ENCODE peak calls at places on chromosomes 3 and 15, in eight cellular contexts. O is esophagus squamous epithelium, Q is cardiac muscle cell, B is tibial nerve, F is ascending aorta, U is foreskin fibroblast, E is AG09309, C is BE2C. N is an unnamed sample.

GRCh38 chr3:71132995-71133730 is 450.4 kb downstream of the FOXP1 start:
- DNase-seq in O (no peak), Q (no peak), B (no peak), F (no peak), U (no peak), E (no peak), C (no peak), N (no peak)

GRCh38 chr3:197404030-197404429 is 105.6 kb upstream of the DLG1 start:
- DNase-seq in O (no peak), Q (no peak), B (no peak), F (no peak), U (no peak), E (no peak), C (no peak), N (no peak)

GRCh38 chr3:195226900-195227447 is 44.0 kb downstream of the XXYLT1 start:
- DNase-seq in O (no peak), Q (peak), B (no peak), F (no peak), U (no peak), E (no peak), C (peak), N (no peak)

GRCh38 chr3:40477671-40478070 is 749 bp downstream of the ZNF619 start:
- DNase-seq in O (no peak), Q (no peak), B (no peak), F (no peak), U (no peak), E (no peak), C (no peak), N (no peak)

GRCh38 chr3:18349197-18349798 is 75.8 kb downstream of the SATB1 start:
- DNase-seq in O (no peak), Q (no peak), B (no peak), F (no peak), U (no peak), E (no peak), C (no peak), N (no peak)

GRCh38 chr3:39208463-39209055 is 16.2 kb upstream of the XIRP1 start:
- DNase-seq in O (no peak), Q (peak), B (no peak), F (no peak), U (peak), E (peak), C (peak), N (peak)

GRCh38 chr15:26166429-26166828 is 303.3 kb upstream of the ATP10A start:
- DNase-seq in O (no peak), Q (no peak), B (no peak), F (no peak), U (no peak), E (no peak), C (no peak), N (no peak)

GRCh38 chr3:14209596-14210280 is 31.1 kb downstream of the LSM3 start:
- DNase-seq in O (no peak), Q (peak), B (no peak), F (no peak), U (no peak), E (no peak), C (no peak), N (no peak)

GRCh38 chr3:55164876-55165275 is 237.0 kb upstream of the LRTM1 start:
- DNase-seq in O (no peak), Q (no peak), B (no peak), F (no peak), U (peak), E (no peak), C (no peak), N (no peak)

GRCh38 chr3:168036654-168037419 is 58.9 kb downstream of the GOLIM4 start:
- DNase-seq in O (no peak), Q (no peak), B (no peak), F (no peak), U (no peak), E (no peak), C (no peak), N (no peak)

GRCh38 chr3:124063168-124063909 is 71.4 kb upstream of the ROPN1 start:
- DNase-seq in O (no peak), Q (peak), B (no peak), F (no peak), U (no peak), E (no peak), C (no peak), N (no peak)

GRCh38 chr3:86792316-86792715 is 198.6 kb downstream of the VGLL3 start:
- DNase-seq in O (no peak), Q (peak), B (no peak), F (no peak), U (no peak), E (no peak), C (no peak), N (no peak)

GRCh38 chr3:171966533-171967136 is 72.7 kb upstream of the FNDC3B start:
- DNase-seq in O (no peak), Q (peak), B (no peak), F (no peak), U (no peak), E (no peak), C (no peak), N (no peak)

GRCh38 chr3:113193719-113194118 is 17.6 kb upstream of the BOC start:
- DNase-seq in O (no peak), Q (no peak), B (no peak), F (no peak), U (no peak), E (no peak), C (no peak), N (no peak)

GRCh38 chr3:14883226-14883625 is 64.2 kb upstream of the NR2C2 start:
- DNase-seq in O (no peak), Q (no peak), B (no peak), F (no peak), U (no peak), E (no peak), C (no peak), N (no peak)

GRCh38 chr3:197487911-197488391 is 67.8 kb downstream of the BDH1 start:
- DNase-seq in O (no peak), Q (peak), B (peak), F (no peak), U (peak), E (peak), C (peak), N (no peak)

GRCh38 chr3:20622304-20622703 is 436.3 kb upstream of the SGO1 start:
- DNase-seq in O (no peak), Q (no peak), B (no peak), F (no peak), U (peak), E (peak), C (no peak), N (no peak)

GRCh38 chr15:83378921-83379561 is 68.1 kb upstream of the SH3GL3 start:
- DNase-seq in O (no peak), Q (peak), B (no peak), F (no peak), U (no peak), E (no peak), C (no peak), N (no peak)

GRCh38 chr15:40737048-40737447 is 18.0 kb downstream of the RMDN3 start:
- DNase-seq in O (no peak), Q (no peak), B (no peak), F (no peak), U (no peak), E (no peak), C (no peak), N (no peak)

GRCh38 chr15:98548172-98548971 is 100.0 kb upstream of the IGF1R start:
- DNase-seq in O (peak), Q (peak), B (peak), F (peak), U (peak), E (no peak), C (no peak), N (peak)

GRCh38 chr15:58387130-58387529 is 44.7 kb upstream of the LIPC start:
- DNase-seq in O (no peak), Q (peak), B (no peak), F (no peak), U (peak), E (peak), C (no peak), N (no peak)

GRCh38 chr3:13963137-13963886 is 83.4 kb upstream of the WNT7A start:
- DNase-seq in O (no peak), Q (no peak), B (no peak), F (no peak), U (no peak), E (no peak), C (no peak), N (no peak)

GRCh38 chr15:36398212-36398611 is 181.2 kb upstream of the CDIN1 start:
- DNase-seq in O (no peak), Q (no peak), B (no peak), F (no peak), U (no peak), E (no peak), C (no peak), N (no peak)

GRCh38 chr15:68768321-68768720 is 52.4 kb downstream of the ANP32A start:
- DNase-seq in O (no peak), Q (no peak), B (no peak), F (no peak), U (peak), E (no peak), C (no peak), N (no peak)

GRCh38 chr3:12545473-12545791 is at the start of gene MKRN2OS:
- DNase-seq in O (no peak), Q (no peak), B (no peak), F (no peak), U (no peak), E (no peak), C (no peak), N (peak)

GRCh38 chr3:25257026-25257425 is 171.0 kb upstream of the RARB start:
- DNase-seq in O (no peak), Q (peak), B (no peak), F (no peak), U (no peak), E (no peak), C (no peak), N (no peak)

GRCh38 chr3:12549971-12550760 is 4.9 kb upstream of the MKRN2OS start:
- DNase-seq in O (no peak), Q (no peak), B (no peak), F (no peak), U (no peak), E (no peak), C (no peak), N (no peak)

GRCh38 chr3:38575279-38575843 is 74.1 kb downstream of the SCN5A start:
- DNase-seq in O (no peak), Q (no peak), B (no peak), F (no peak), U (no peak), E (no peak), C (no peak), N (no peak)

GRCh38 chr3:45773714-45774449 is 22.5 kb downstream of the SLC6A20 start:
- DNase-seq in O (no peak), Q (no peak), B (no peak), F (no peak), U (no peak), E (no peak), C (no peak), N (no peak)

GRCh38 chr3:134392336-134392983 is 18.2 kb upstream of the AMOTL2 start:
- DNase-seq in O (no peak), Q (peak), B (no peak), F (no peak), U (no peak), E (no peak), C (no peak), N (no peak)

GRCh38 chr3:77807312-77807711 is 767.4 kb downstream of the ROBO2 start:
- DNase-seq in O (no peak), Q (no peak), B (no peak), F (no peak), U (no peak), E (no peak), C (no peak), N (no peak)

GRCh38 chr15:100614336-100614735 is 11.9 kb downstream of the ASB7 start:
- DNase-seq in O (no peak), Q (no peak), B (no peak), F (no peak), U (no peak), E (no peak), C (no peak), N (no peak)

GRCh38 chr3:74643636-74644035 is 29.2 kb upstream of the CNTN3 start:
- DNase-seq in O (no peak), Q (peak), B (no peak), F (no peak), U (peak), E (no peak), C (peak), N (no peak)

GRCh38 chr3:100932491-100932890 is 60.7 kb downstream of the ABI3BP start:
- DNase-seq in O (no peak), Q (no peak), B (no peak), F (no peak), U (no peak), E (no peak), C (no peak), N (no peak)

DNA sequence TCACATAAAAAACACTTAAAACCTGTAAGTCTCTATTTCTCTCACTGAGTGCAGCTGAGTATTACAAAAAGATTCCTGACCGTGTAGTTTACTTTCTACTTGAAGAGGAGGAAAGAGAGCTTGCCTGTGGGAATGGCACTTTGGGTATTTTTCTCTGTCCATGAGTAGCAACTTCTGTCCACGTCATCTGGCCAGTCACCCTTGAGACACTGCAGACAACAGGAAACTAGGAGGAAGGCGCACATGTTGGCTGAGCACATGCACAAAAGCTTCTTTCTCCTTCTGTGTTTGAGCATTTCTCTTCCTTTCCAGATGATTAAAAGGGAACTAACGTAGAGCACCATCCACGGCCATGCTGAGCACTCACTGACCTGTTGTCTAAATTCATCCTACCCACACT is 19.7 kb downstream of the STARD5 start:
- DNase-seq in O (no peak), Q (peak), B (peak), F (no peak), U (peak), E (no peak), C (no peak), N (no peak)
- H3K4me3 ChIP-seq in O (no peak), Q (no peak), B (no peak), F (no peak), U (no peak), E (no peak), C (no peak), N (no peak)

GRCh38 chr3:43246956-43247355 is 39.4 kb upstream of the SNRK start:
- DNase-seq in O (no peak), Q (peak), B (no peak), F (no peak), U (no peak), E (no peak), C (no peak), N (no peak)

GRCh38 chr3:43244694-43245093 is 41.6 kb upstream of the SNRK start:
- DNase-seq in O (no peak), Q (no peak), B (no peak), F (no peak), U (no peak), E (no peak), C (no peak), N (no peak)

GRCh38 chr3:43239755-43240154 is 46.6 kb upstream of the SNRK start:
- DNase-seq in O (no peak), Q (no peak), B (no peak), F (no peak), U (no peak), E (no peak), C (no peak), N (no peak)

GRCh38 chr3:43247556-43248186 is 38.7 kb upstream of the SNRK start:
- DNase-seq in O (no peak), Q (no peak), B (no peak), F (no peak), U (no peak), E (no peak), C (no peak), N (no peak)

GRCh38 chr3:43243590-43244587 is 42.5 kb upstream of the SNRK start:
- DNase-seq in O (no peak), Q (peak), B (no peak), F (no peak), U (peak), E (peak), C (no peak), N (peak)
- TF ChIP-seq CTCF in O (no peak), Q (no peak), B (no peak), F (no peak), U (no peak), E (no peak), C (no peak), N (no peak)

DNA sequence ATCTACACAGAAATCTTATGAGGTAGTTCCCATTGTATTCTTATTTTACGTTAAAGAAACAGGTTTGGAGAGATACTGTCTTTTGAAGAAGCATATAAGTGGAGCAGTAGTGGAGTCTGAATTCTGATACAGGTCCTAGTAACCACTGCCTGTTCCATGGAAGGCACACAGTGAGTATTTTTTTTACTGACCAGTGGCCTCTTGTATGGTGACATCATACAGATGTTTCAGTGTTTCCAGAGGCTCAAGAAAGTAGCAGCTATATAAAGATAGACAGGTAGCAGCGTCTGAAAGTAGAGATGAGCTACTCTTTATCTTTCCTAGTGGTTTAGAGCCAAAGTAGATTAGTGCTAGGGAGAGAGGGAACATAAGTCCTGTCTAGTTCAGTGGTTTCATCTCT is 173.5 kb downstream of the LPP start:
- DNase-seq in O (no peak), Q (no peak), B (no peak), F (no peak), U (no peak), E (no peak), C (no peak), N (no peak)
- H3K4me3 ChIP-seq in O (no peak), Q (no peak), B (no peak), F (no peak), U (no peak), E (no peak), C (no peak), N (no peak)

GRCh38 chr3:72191211-72191960 is 406.4 kb upstream of the PROK2 start:
- DNase-seq in O (no peak), Q (peak), B (no peak), F (no peak), U (peak), E (peak), C (no peak), N (no peak)
- TF ChIP-seq CTCF in O (no peak), Q (no peak), B (no peak), F (no peak), U (no peak), E (no peak), C (no peak), N (no peak)

DNA sequence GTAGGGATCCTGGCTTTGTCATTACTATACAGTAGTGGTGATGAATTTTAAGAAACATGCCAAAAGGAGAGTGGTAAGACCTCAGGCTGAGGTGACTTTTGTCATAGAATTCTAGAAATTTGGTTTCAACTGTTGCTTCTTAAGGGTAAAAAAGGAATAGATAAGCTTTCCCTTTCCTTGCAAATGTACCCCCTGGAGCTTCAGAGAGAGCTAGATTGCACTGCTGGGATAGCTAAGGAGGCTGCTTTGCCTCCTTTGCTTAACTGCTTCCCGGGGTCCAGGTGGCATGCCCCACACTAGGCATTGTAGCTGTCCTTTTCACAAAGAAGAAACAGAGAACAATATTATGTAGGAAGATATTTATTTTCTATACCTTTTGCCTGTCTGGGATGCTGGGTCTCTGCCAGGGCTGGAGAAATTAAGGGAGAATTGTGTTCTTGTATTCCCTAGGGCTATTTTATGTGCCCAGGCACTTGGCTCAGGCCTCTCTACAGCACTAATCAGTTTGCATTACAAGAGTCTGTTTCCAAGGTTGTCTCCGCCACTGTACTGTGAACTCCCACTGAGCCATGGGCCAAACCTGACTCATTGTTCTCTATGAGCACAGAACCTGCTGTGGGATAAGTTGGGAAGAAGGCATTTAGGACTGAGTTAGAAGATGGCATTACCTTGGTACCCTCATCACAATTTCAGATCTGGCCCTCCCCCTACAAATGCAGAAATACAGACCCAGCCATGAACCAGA is 460.0 kb downstream of the PDCD6IP start:
- DNase-seq in O (no peak), Q (no peak), B (no peak), F (no peak), U (no peak), E (no peak), C (no peak), N (no peak)
- H3K4me3 ChIP-seq in O (no peak), Q (no peak), B (no peak), F (no peak), U (no peak), E (no peak), C (no peak), N (no peak)

GRCh38 chr15:66928784-66929183 is 136.6 kb upstream of the SMAD3 start:
- DNase-seq in O (no peak), Q (no peak), B (no peak), F (no peak), U (no peak), E (no peak), C (no peak), N (no peak)
- TF ChIP-seq CTCF in O (no peak), Q (no peak), B (no peak), F (no peak), U (no peak), E (no peak), C (no peak), N (no peak)

GRCh38 chr3:188052966-188053340 is 101.0 kb upstream of the LPP start:
- DNase-seq in O (no peak), Q (peak), B (no peak), F (no peak), U (no peak), E (no peak), C (no peak), N (no peak)
- H3K4me3 ChIP-seq in O (no peak), Q (no peak), B (no peak), F (no peak), U (no peak), E (no peak), C (no peak), N (no peak)

GRCh38 chr15:31200735-31201151 is 99.2 kb upstream of the TRPM1 start:
- DNase-seq in O (no peak), Q (peak), B (no peak), F (no peak), U (no peak), E (no peak), C (peak), N (peak)
- TF ChIP-seq CTCF in O (peak), Q (peak), B (peak), F (no peak), U (peak), E (peak), C (peak), N (no peak)

N was measured in mucosa of descending colon.